ENCODE peak calls at places on chromosomes 7 and 10, in nine cellular contexts. H, I, D, T, S, O, E, M and J are unnamed samples.

GRCh38 chr10:79356104-79356503 is 8.8 kb downstream of the PPIF start:
- DNase-seq in E (no peak), M (no peak), D (no peak), I (no peak), S (no peak), H (peak), O (no peak), T (no peak), J (no peak)

GRCh38 chr7:135160098-135160857 is 10.2 kb downstream of the CYREN start:
- DNase-seq in T (peak), D (peak), M (peak), H (no peak), E (no peak), S (peak), I (no peak), O (no peak), J (no peak)

GRCh38 chr10:96747734-96748550 is 27.6 kb upstream of the PIK3AP1 start:
- DNase-seq in E (no peak), M (no peak), D (no peak), H (no peak), S (no peak), T (no peak), O (no peak), I (no peak), J (no peak)

GRCh38 chr7:138691166-138691565 is 10.0 kb downstream of the SVOPL start:
- DNase-seq in O (no peak), E (no peak), I (no peak), H (no peak), T (no peak), D (no peak), M (no peak), S (no peak), J (no peak)

GRCh38 chr10:97849101-97849490 is 547 bp upstream of the GOLGA7B start:
- DNase-seq in H (no peak), O (no peak), S (no peak), E (no peak), M (no peak), T (no peak), I (no peak), D (no peak), J (no peak)

GRCh38 chr7:132428247-132428919 is 147.9 kb downstream of the PLXNA4 start:
- DNase-seq in O (no peak), I (no peak), T (no peak), M (no peak), S (no peak), D (no peak), H (no peak), E (no peak), J (no peak)

GRCh38 chr10:84493951-84494848 is 165.8 kb downstream of the CCSER2 start:
- DNase-seq in E (no peak), H (no peak), T (peak), O (no peak), I (no peak), S (peak), M (peak), D (peak), J (peak)

GRCh38 chr7:43454936-43455518 is 127.9 kb upstream of the STK17A start:
- DNase-seq in D (peak), T (peak), O (no peak), S (peak), I (no peak), H (no peak), M (peak), E (no peak), J (peak)

GRCh38 chr7:74329225-74329624 is 40.0 kb downstream of the CLIP2 start:
- DNase-seq in T (no peak), M (no peak), D (no peak), H (no peak), S (no peak), I (no peak), O (no peak), E (no peak), J (no peak)

GRCh38 chr7:18361756-18362155 is 133.8 kb upstream of the HDAC9 start:
- DNase-seq in T (peak), S (peak), I (no peak), O (no peak), H (peak), E (no peak), D (peak), M (no peak), J (peak)

GRCh38 chr10:7483848-7484247 is 73.0 kb upstream of the SFMBT2 start:
- DNase-seq in D (no peak), S (no peak), M (no peak), E (no peak), I (no peak), H (no peak), O (no peak), T (no peak), J (no peak)

GRCh38 chr7:90836937-90837336 is 240.8 kb downstream of the CDK14 start:
- DNase-seq in I (no peak), E (no peak), O (no peak), S (no peak), T (peak), H (no peak), M (no peak), D (no peak), J (peak)

GRCh38 chr7:152674860-152675760 is 831 bp downstream of the XRCC2 start:
- DNase-seq in E (no peak), I (no peak), H (no peak), T (peak), S (peak), D (no peak), O (no peak), M (peak), J (no peak)

GRCh38 chr7:88243345-88243909 is 23.6 kb upstream of the SRI start:
- DNase-seq in T (peak), E (no peak), D (peak), O (no peak), S (peak), I (no peak), M (peak), H (no peak), J (peak)

GRCh38 chr7:1763033-1763432 is 93.0 kb downstream of the ELFN1 start:
- DNase-seq in H (no peak), D (no peak), S (no peak), I (no peak), T (no peak), M (no peak), E (no peak), O (no peak), J (no peak)

GRCh38 chr10:91010952-91011351 is 90.1 kb upstream of the ANKRD1 start:
- DNase-seq in H (no peak), S (no peak), M (peak), E (no peak), T (peak), I (no peak), O (no peak), D (peak), J (no peak)

GRCh38 chr7:10257438-10257837 is 716.2 kb upstream of the PHF14 start:
- DNase-seq in S (peak), I (no peak), E (no peak), T (no peak), M (no peak), O (no peak), H (no peak), D (no peak), J (no peak)

GRCh38 chr7:87364246-87364645 is 18.8 kb downstream of the CROT start:
- DNase-seq in I (no peak), D (no peak), S (no peak), T (no peak), E (no peak), M (no peak), H (no peak), O (no peak), J (no peak)

GRCh38 chr7:96670338-96671289 is 39.0 kb downstream of the SEM1 start:
- DNase-seq in E (no peak), H (no peak), S (no peak), I (no peak), D (no peak), O (no peak), M (peak), T (no peak), J (no peak)

GRCh38 chr7:101615446-101615845 is 13.7 kb downstream of the MYL10 start:
- DNase-seq in S (no peak), M (no peak), O (no peak), H (no peak), I (no peak), E (no peak), T (no peak), D (no peak), J (no peak)

GRCh38 chr10:129140861-129141260 is 326.2 kb upstream of the MGMT start:
- DNase-seq in E (no peak), O (no peak), D (no peak), M (no peak), H (no peak), S (no peak), T (no peak), I (no peak), J (no peak)